ENCODE peak calls at places on chromosomes 13 and 19, in four cellular contexts. L, S, J and P are unnamed samples.
A peak's percentile ranks its signal among the peaks of the same experiment; 100 is the strongest.

GRCh38 chr19:48271531-48272151 is 1.8 kb downstream of the ZNF114 start:
- DNase-seq in J (no peak), L (peak; percentile 35), S (peak; percentile 47), P (peak; percentile 58)

GRCh38 chr19:47598407-47599349 is 10.3 kb upstream of the BICRA start:
- DNase-seq in L (peak; percentile 96), S (peak; percentile 45), J (peak; percentile 66), P (peak; percentile 93)

GRCh38 chr19:9406798-9407352 is 28.5 kb downstream of the ZNF266 start:
- DNase-seq in S (peak; percentile 83), J (peak; percentile 88), L (peak; percentile 92), P (peak; percentile 88)

GRCh38 chr19:10009269-10009665 is 1.0 kb downstream of the COL5A3 start:
- DNase-seq in L (peak; percentile 92), S (no peak), J (peak; percentile 90), P (no peak)

GRCh38 chr19:18523841-18524240 is 2.0 kb upstream of the ELL start:
- DNase-seq in J (no peak), S (no peak), L (no peak), P (no peak)

GRCh38 chr13:90402613-90403012 is 944.9 kb upstream of the MIR17HG start:
- DNase-seq in S (no peak), L (no peak), J (no peak), P (no peak)

GRCh38 chr13:50277127-50277526 is 261.9 kb downstream of the KCNRG start:
- DNase-seq in S (no peak), L (no peak), J (no peak), P (peak; percentile 80)

GRCh38 chr19:50710612-50711011 is 9.0 kb downstream of the SHANK1 start:
- DNase-seq in S (no peak), J (peak; percentile 19), L (no peak), P (no peak)

GRCh38 chr13:39451301-39451700 is 151.7 kb downstream of the LHFPL6 start:
- DNase-seq in S (no peak), J (no peak), L (peak; percentile 16), P (peak; percentile 49)

GRCh38 chr13:95226932-95227718 is 74.1 kb downstream of the ABCC4 start:
- DNase-seq in S (no peak), J (no peak), L (no peak), P (no peak)

GRCh38 chr19:19541572-19541971 is 3.5 kb downstream of the CILP2 start:
- DNase-seq in S (no peak), J (no peak), L (no peak), P (no peak)

GRCh38 chr19:48442116-48443035 is 3.4 kb upstream of the GRWD1 start:
- DNase-seq in J (no peak), L (no peak), S (no peak), P (no peak)

GRCh38 chr19:29285878-29286277 is 72.9 kb upstream of the UQCRFS1 start:
- DNase-seq in L (no peak), J (no peak), S (no peak), P (peak; percentile 1)
- TF ChIP-seq CTCF in L (peak; percentile 24), J (no peak), S (no peak), P (no peak)

DNA sequence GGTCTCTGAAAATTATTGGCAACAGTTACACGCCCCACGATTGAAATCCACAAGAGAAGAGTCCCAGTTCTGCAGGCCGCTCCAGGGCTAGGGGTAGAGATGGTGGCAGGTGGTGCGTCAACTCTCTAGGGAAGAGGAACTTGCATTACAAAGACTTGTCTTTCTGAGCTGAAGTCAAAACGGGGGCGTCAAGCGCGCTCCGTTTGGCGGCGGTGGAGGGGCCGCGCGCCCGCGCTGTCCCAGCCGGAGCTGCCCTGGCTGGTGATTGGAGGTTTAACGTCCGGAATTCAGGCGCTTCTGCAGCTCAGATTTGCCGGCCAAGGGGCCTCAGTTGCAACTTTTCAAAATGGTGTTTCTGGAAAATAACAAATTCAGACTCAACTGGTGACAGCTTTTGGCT is 38.9 kb downstream of the SOX1 start:
- DNase-seq in L (no peak), S (no peak), J (no peak), P (no peak)
- H3K4me3 ChIP-seq in L (no peak overlapping the region), S (no peak overlapping the region), J (no peak overlapping the region), P (no peak overlapping the region)

GRCh38 chr13:109869312-109870237 is 83.2 kb upstream of the IRS2 start:
- DNase-seq in S (peak; percentile 60), L (peak; percentile 44), J (peak; percentile 80), P (peak; percentile 30)
- TF ChIP-seq CTCF in S (no peak), L (peak; percentile 13), J (no peak), P (no peak)

GRCh38 chr13:98482476-98483444 is 94.1 kb downstream of the STK24 start:
- DNase-seq in J (peak; percentile 83), L (peak; percentile 74), S (peak; percentile 77), P (peak; percentile 40)
- H3K4me3 ChIP-seq in J (peak overlapping the region; percentile 37), L (no peak overlapping the region), S (no peak overlapping the region), P (no peak overlapping the region)

GRCh38 chr19:34731964-34732363 is 2.1 kb upstream of the ZNF181 start:
- DNase-seq in J (no peak), S (no peak), L (no peak), P (no peak)

GRCh38 chr19:34733266-34733825 is 697 bp upstream of the ZNF181 start:
- DNase-seq in S (peak; percentile 59), L (no peak), J (peak; percentile 71), P (no peak)

GRCh38 chr19:34733826-34734600 is at the start of gene ZNF181:
- DNase-seq in J (peak; percentile 94), S (peak; percentile 91), L (peak; percentile 86), P (peak; percentile 91)

GRCh38 chr19:34732548-34733255 is 1.3 kb upstream of the ZNF181 start:
- DNase-seq in L (no peak), J (no peak), S (no peak), P (no peak)

DNA sequence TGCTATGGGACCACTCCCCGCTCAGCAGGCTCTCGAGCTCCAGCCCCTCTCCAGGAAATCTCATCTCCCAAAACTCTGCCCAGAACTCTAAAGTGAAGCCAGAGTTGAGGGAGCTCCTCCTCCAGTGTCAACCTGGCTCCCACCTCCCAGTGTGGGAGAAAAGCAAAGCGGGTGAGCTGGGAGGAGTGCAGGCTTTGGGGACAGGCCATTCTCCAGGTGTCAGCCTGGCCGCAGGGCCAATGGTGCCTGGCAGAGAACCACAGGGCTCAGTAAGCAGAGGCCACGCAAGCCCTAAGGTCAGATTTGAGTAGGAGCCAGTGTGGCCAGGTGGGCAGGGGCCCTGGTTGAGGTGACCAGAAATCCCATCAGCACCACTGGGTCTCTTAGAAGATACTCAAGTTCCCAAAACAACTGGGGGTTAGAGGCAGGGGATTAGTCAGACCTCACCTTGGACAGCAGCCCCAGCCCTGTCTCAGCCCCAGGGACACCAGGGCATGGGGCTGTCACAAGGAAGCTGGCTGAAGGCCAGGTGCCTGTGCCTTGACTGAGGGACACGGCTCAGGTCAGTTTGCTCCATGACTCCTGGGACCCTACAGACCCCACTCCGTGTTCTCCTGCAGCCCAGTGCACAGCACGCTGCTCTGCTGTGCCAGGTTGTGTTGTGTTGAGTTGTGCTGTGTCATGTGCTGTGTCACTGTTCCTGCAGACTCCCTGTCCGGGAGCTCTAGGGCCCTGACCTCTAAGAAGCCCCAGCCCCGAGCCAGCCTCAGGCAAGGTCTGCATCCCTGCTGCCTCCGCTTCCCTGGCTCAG is 2.8 kb upstream of the ZNF181 start:
- DNase-seq in J (no peak), L (no peak), S (no peak), P (no peak)
- TF ChIP-seq CTCF in J (no peak), L (no peak), S (no peak), P (no peak)

GRCh38 chr13:106532111-106532929 is 3.1 kb downstream of the EFNB2 start:
- DNase-seq in J (peak; percentile 39), L (peak; percentile 32), S (no peak), P (peak; percentile 44)
- H3K4me3 ChIP-seq in J (peak overlapping the region; percentile 75), L (peak overlapping the region; percentile 14), S (peak overlapping the region; percentile 52), P (peak overlapping the region; percentile 92)

DNA sequence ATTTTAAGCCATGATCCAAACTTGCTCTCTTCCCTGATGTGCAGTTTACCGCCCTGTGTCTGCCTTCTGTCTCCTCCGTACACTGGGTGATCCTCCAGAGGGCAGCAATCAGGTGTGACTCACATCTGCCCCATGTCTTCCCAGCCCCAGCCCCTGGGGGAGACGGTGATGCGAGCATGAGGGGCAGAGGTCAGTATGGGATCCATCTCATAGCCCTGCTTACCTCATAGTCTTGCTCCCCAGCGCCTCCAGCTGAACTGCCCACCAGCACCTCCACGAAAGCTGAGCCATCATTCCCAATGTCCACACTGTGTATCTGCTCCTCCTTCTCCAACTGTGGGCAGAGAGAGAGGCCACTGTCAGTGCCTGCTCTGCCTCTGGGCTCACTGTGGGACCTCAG is 14.6 kb downstream of the XRCC1 start:
- DNase-seq in J (no peak), L (peak; percentile 52), S (no peak), P (peak; percentile 24)
- TF ChIP-seq CTCF in J (no peak), L (peak; percentile 9), S (no peak), P (no peak)

GRCh38 chr19:6533746-6534418 is 3.1 kb downstream of the TNFSF9 start:
- DNase-seq in L (no peak), J (no peak), S (no peak), P (peak; percentile 19)
- H3K4me3 ChIP-seq in L (no peak overlapping the region), J (no peak overlapping the region), S (no peak overlapping the region), P (peak overlapping the region; percentile 29)

GRCh38 chr13:27822873-27823311 is 30.6 kb downstream of the GSX1 start:
- DNase-seq in L (no peak), J (no peak), S (no peak), P (peak; percentile 17)

GRCh38 chr13:27826379-27827353 is 34.4 kb downstream of the GSX1 start:
- DNase-seq in S (peak; percentile 77), L (peak; percentile 81), J (peak; percentile 81), P (peak; percentile 87)

GRCh38 chr13:27822258-27822872 is 30.1 kb downstream of the GSX1 start:
- DNase-seq in S (no peak), L (no peak), J (no peak), P (no peak)

GRCh38 chr13:27825153-27825552 is 32.9 kb downstream of the GSX1 start:
- DNase-seq in J (no peak), L (no peak), S (no peak), P (no peak)

GRCh38 chr13:27824121-27824520 is 31.8 kb downstream of the GSX1 start:
- DNase-seq in S (no peak), L (no peak), J (no peak), P (no peak)
- TF ChIP-seq CTCF in S (no peak), L (no peak), J (no peak), P (no peak)